ENCODE peak calls at places on chromosomes 12 and 14, in ten cellular contexts. T is NCI-H2107; W is H54; H is posterior vena cava; J is aorta; A is right atrium auricular region; E is fibroblast of pulmonary artery; F is activated naive CD4-positive, alpha-beta T cell treated with Interleukin-2 at 50 U/mL for 16 hours; Q is nephron progenitor cell; X is EL. K is an unnamed sample.

GRCh38 chr14:59215353-59215752 is 26.9 kb downstream of the DAAM1 start:
- DNase-seq in E (peak), T (peak), F (no peak), X (no peak), W (no peak), H (peak), Q (no peak), A (peak), J (peak), K (peak)

GRCh38 chr14:77965919-77966435 is 166.1 kb downstream of the ADCK1 start:
- DNase-seq in E (peak), W (no peak), X (peak), A (no peak), J (no peak), T (peak), Q (peak), F (no peak), H (no peak), K (no peak)

GRCh38 chr12:108478611-108479010 is 36.5 kb upstream of the FICD start:
- DNase-seq in J (no peak), A (no peak), H (no peak), X (no peak), T (no peak), Q (no peak), F (no peak), E (no peak), W (no peak), K (no peak)

GRCh38 chr14:99564256-99564902 is 39.6 kb downstream of the CCDC85C start:
- DNase-seq in T (peak), E (peak), A (peak), W (no peak), F (no peak), H (no peak), X (peak), Q (no peak), J (no peak), K (peak)

GRCh38 chr14:73757876-73758391 is 43.8 kb upstream of the PNMA1 start:
- DNase-seq in H (no peak), A (no peak), J (no peak), X (no peak), E (no peak), W (no peak), F (no peak), Q (no peak), T (no peak), K (no peak)

GRCh38 chr14:106848330-106849121 is 1322.1 kb downstream of the TMEM121 start:
- DNase-seq in W (no peak), E (no peak), J (no peak), T (peak), F (no peak), H (no peak), Q (no peak), X (no peak), A (no peak), K (no peak)

GRCh38 chr12:43459285-43459684 is 92.7 kb downstream of the ADAMTS20 start:
- DNase-seq in W (no peak), F (no peak), E (no peak), J (no peak), T (no peak), X (no peak), A (no peak), Q (no peak), H (no peak), K (no peak)

GRCh38 chr14:80554139-80554538 is 342.8 kb upstream of the DIO2 start:
- DNase-seq in E (no peak), Q (no peak), X (no peak), A (no peak), W (no peak), H (no peak), T (no peak), F (no peak), J (no peak), K (no peak)

GRCh38 chr14:87231336-87232026 is 761.5 kb downstream of the GALC start:
- DNase-seq in H (no peak), T (no peak), Q (no peak), E (no peak), W (no peak), A (no peak), J (no peak), X (no peak), F (no peak), K (no peak)

K was measured in ureter.